ENCODE peak calls at places on chromosomes 6 and 20, in five cellular contexts. U, L, N, H and V are unnamed samples.
A peak's percentile ranks its signal among the peaks of the same experiment; 100 is the strongest.

GRCh38 chr6:112877134-112878100 is 530.3 kb downstream of the RFPL4B start:
- DNase-seq in U (no peak), L (no peak), N (no peak), H (no peak), V (peak; percentile 67)

GRCh38 chr6:26629373-26629772 is 30.2 kb downstream of the ZNF322 start:
- DNase-seq in U (no peak), L (no peak), N (no peak), H (no peak), V (no peak)

GRCh38 chr6:18263561-18264337 is 581 bp downstream of the DEK start:
- DNase-seq in U (no peak), L (peak; percentile 44), N (peak; percentile 28), H (no peak), V (no peak)

GRCh38 chr6:36729169-36729549 is 31.5 kb downstream of the RAB44 start:
- DNase-seq in U (no peak), L (no peak), N (no peak), H (no peak), V (no peak)

GRCh38 chr20:55533601-55534000 is 471.7 kb downstream of the CBLN4 start:
- DNase-seq in U (no peak), L (no peak), N (no peak), H (no peak), V (no peak)

GRCh38 chr6:73802366-73802765 is 106.4 kb downstream of the CD109 start:
- DNase-seq in U (no peak), L (no peak), N (no peak), H (no peak), V (no peak)

GRCh38 chr6:131807644-131808459 is at the start of gene ENPP1:
- DNase-seq in U (no peak), L (peak; percentile 60), N (peak; percentile 65), H (peak; percentile 23), V (no peak)

GRCh38 chr6:128889870-128890269 is 6.9 kb downstream of the LAMA2 start:
- DNase-seq in U (no peak), L (no peak), N (no peak), H (no peak), V (no peak)

GRCh38 chr6:170439366-170440351 is 113.4 kb downstream of the PSMB1 start:
- DNase-seq in U (no peak), L (peak; percentile 15), N (no peak), H (no peak), V (no peak)

GRCh38 chr20:57335392-57335791 is 5.8 kb downstream of the SPO11 start:
- DNase-seq in U (no peak), L (no peak), N (no peak), H (no peak), V (no peak)

GRCh38 chr6:119061215-119061614 is 17.2 kb downstream of the FAM184A start:
- DNase-seq in U (no peak), L (no peak), N (no peak), H (no peak), V (no peak)

GRCh38 chr6:128515550-128516513 is 4.6 kb downstream of the PTPRK start:
- DNase-seq in U (peak; percentile 34), L (no peak), N (no peak), H (no peak), V (no peak)

GRCh38 chr6:15498640-15499039 is 164.2 kb downstream of the DTNBP1 start:
- DNase-seq in U (no peak), L (no peak), N (no peak), H (no peak), V (no peak)

GRCh38 chr6:158015188-158015506 is 33.5 kb downstream of the SYNJ2 start:
- DNase-seq in U (no peak), L (no peak), N (no peak), H (no peak), V (no peak)

GRCh38 chr6:22082278-22082677 is 214.6 kb downstream of the PRL start:
- DNase-seq in U (peak; percentile 69), L (no peak), N (no peak), H (no peak), V (no peak)

GRCh38 chr6:8082954-8083858 is 19.0 kb upstream of the BLOC1S5 start:
- DNase-seq in U (no peak), L (no peak), N (peak; percentile 21), H (no peak), V (no peak)